ENCODE peak calls at places on chromosomes 16 and 17, in five cellular contexts. A is IMR-90, Z is SK-N-SH, S is K562, I is GM12878. N is an unnamed sample.

GRCh38 chr17:78364436-78365281 is 4.8 kb upstream of the SOCS3 start:
- DNase-seq in A (no peak), Z (no peak), S (peak; percentile 44), I (no peak), N (no peak)

GRCh38 chr17:72657467-72658317 is 434.8 kb downstream of the SLC39A11 start:
- DNase-seq in A (peak; percentile 41), Z (no peak), S (no peak), I (no peak), N (peak; percentile 35)

GRCh38 chr17:77288115-77288619 is 147.4 kb downstream of the SEC14L1 start:
- DNase-seq in A (no peak), Z (no peak), S (no peak), I (no peak), N (peak; percentile 63)

GRCh38 chr17:48374650-48375230 is 55.3 kb downstream of the SKAP1 start:
- DNase-seq in A (no peak), Z (peak; percentile 24), S (peak; percentile 72), I (no peak), N (peak; percentile 74)

GRCh38 chr17:12342609-12343248 is 322.1 kb downstream of the MAP2K4 start:
- DNase-seq in A (no peak), Z (peak; percentile 24), S (peak; percentile 20), I (no peak), N (peak; percentile 65)

GRCh38 chr17:57757735-57758134 is 12.6 kb upstream of the CCDC182 start:
- DNase-seq in A (no peak), Z (no peak), S (no peak), I (no peak), N (no peak)

GRCh38 chr17:19321481-19322128 is 40.9 kb downstream of the B9D1 start:
- DNase-seq in A (no peak), Z (no peak), S (no peak), I (no peak), N (no peak)

GRCh38 chr17:17837380-17837821 is 615 bp upstream of the SREBF1 start:
- DNase-seq in A (peak; percentile 81), Z (no peak), S (peak; percentile 70), I (no peak), N (peak; percentile 80)

GRCh38 chr16:3963203-3963602 is 82.7 kb upstream of the CREBBP start:
- DNase-seq in A (no peak), Z (no peak), S (no peak), I (no peak), N (no peak)

GRCh38 chr17:80712610-80713009 is 168.0 kb downstream of the RPTOR start:
- DNase-seq in A (no peak), Z (no peak), S (no peak), I (no peak), N (no peak)
- TF ChIP-seq RCOR1 in A (no peak), Z (no peak), S (no peak), I (no peak), N (no peak)

DNA sequence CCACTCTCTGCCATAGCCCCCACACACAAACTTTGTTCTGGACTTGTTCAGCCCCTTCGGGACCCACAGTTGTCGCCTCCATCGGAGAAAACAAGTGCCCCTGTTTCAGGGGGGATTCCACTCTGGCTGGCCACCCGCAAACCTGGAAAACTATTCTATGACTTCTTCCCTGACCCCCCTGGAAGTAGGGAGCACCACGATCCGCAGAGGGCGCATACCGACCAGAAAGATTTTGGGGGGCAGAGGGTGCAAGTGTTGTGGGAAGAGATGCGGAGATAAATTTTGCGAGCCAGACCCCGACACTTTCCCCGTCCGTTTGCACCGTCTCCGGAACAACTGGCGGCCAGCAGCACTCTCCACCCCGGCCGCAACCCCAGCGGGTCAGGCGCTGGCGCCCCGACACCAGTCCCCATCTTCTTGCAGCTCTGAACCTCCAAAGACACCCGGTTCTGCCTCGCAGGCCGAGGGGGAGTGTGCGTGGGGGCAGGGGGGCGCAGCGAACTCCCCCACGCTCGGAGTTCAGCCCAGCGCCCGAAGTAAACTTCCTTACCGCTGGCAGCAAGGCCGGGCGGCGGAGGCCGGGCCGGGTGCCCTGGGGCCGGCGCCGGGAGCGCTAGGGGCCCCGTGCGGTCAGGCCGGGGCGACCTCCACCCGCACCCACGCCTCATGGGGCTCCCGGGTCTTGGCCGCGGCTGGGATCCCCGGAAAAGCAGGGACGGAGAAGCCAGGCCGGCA is 744 bp downstream of the SALL1 start:
- DNase-seq in A (no peak), Z (peak; percentile 51), S (no peak), I (no peak), N (no peak)
- TF ChIP-seq RCOR1 in A (no peak), Z (no peak), S (no peak), I (no peak), N (no peak)

GRCh38 chr17:42878924-42879595 is 21.5 kb upstream of the G6PC1 start:
- DNase-seq in A (no peak), Z (no peak), S (no peak), I (no peak), N (no peak)

GRCh38 chr17:42880776-42881175 is 19.8 kb upstream of the G6PC1 start:
- DNase-seq in A (no peak), Z (no peak), S (no peak), I (no peak), N (no peak)

GRCh38 chr17:42877037-42877436 is 23.6 kb upstream of the G6PC1 start:
- DNase-seq in A (no peak), Z (no peak), S (no peak), I (no peak), N (no peak)

GRCh38 chr17:42879596-42879985 is 21.0 kb upstream of the G6PC1 start:
- DNase-seq in A (peak; percentile 48), Z (no peak), S (no peak), I (no peak), N (no peak)

GRCh38 chr17:42878123-42878880 is 22.3 kb upstream of the G6PC1 start:
- DNase-seq in A (no peak), Z (no peak), S (no peak), I (no peak), N (no peak)
- TF ChIP-seq RCOR1 in A (no peak), Z (no peak), S (no peak), I (no peak), N (no peak)

GRCh38 chr17:15922586-15922985 is 22.3 kb upstream of the ADORA2B start:
- DNase-seq in A (no peak), Z (no peak), S (no peak), I (no peak), N (no peak)

GRCh38 chr17:15919466-15919865 is 25.5 kb upstream of the ADORA2B start:
- DNase-seq in A (no peak), Z (no peak), S (no peak), I (no peak), N (no peak)

GRCh38 chr17:15918661-15919259 is 26.2 kb upstream of the ADORA2B start:
- DNase-seq in A (no peak), Z (no peak), S (no peak), I (no peak), N (peak; percentile 40)

GRCh38 chr17:15921640-15922039 is 23.3 kb upstream of the ADORA2B start:
- DNase-seq in A (no peak), Z (no peak), S (no peak), I (no peak), N (no peak)

GRCh38 chr17:15920758-15921239 is 24.1 kb upstream of the ADORA2B start:
- DNase-seq in A (peak; percentile 97), Z (no peak), S (peak; percentile 65), I (no peak), N (peak; percentile 95)
- TF ChIP-seq RCOR1 in A (no peak), Z (no peak), S (peak; percentile 61), I (no peak), N (no peak)

DNA sequence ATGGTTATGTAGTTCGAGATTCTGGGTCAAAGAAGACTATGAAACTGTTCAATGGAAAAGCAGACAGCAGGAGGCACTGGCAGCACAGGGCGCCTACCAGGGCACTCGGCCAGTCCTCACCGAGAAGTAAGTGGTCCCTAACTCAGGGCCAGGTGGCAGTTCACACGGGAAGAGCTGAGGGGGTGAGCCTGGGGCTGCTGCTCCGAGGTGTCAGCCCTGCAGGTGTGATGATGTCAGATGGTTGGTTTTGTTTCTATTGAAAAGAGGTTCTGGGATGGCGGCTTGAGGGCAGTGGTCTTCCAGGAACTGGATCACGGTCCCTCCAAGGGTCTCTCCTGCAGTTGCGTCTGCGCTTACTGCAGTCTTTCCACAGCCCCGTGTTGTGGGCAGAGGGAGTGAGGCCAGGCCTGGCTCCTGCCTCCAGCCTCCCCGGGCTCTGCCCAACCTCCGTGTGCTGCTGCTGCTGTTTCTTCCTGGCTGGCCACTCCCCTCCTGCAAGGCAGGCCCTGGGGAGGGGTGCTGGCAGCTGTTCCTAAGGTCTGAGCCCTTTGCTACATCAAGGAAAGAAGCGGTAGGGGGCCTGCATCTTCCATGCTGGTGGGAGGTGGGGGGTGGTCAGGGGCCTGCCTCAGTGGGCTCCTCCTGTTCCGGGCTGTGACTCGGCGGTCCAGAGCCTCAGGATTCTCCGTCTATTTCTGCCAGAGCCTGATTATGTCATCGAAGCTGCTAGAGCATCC is 22.6 kb downstream of the RNF213 start:
- DNase-seq in A (no peak), Z (no peak), S (no peak), I (no peak), N (no peak)
- TF ChIP-seq RCOR1 in A (no peak), Z (no peak), S (no peak), I (no peak), N (no peak)

DNA sequence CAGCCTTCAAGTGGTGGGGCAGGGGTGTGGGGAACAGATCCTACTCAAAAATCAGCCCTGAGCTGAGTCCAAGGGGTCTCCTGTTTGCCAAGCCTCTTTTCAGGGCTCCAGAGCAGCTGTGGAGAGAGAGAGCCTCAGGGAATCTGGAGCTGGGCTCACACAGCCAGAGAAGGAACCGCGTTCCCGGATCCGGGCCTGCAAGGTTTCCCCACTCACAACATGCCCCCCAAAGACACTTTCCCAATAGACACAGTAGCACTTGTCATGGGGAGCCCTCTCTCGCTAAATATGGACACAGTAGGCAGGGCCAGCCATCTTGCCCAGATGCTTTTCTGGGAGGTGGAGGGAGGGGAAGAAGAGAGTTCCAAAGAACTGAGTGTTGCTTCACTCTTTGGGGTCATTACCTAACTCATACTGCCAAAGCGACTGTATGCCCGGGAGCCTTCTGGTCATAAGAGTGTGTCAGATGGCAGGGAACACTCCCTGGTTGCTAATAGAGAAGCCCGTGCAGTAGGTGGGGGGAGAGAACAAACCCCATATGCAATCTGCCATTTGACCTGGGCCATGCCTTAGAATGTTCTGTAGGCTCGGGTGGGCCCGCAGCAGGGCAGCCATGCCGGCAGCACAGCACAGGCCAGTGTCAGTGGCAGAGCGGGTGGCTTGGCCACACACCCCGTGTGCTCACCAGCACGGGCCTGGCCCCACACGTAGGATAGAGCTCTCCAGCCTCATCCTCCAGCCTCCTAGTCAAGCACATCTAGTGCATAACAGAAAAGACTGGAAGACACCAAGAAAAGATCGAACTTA is 120.6 kb downstream of the SOCS1 start:
- DNase-seq in A (peak; percentile 49), Z (no peak), S (no peak), I (no peak), N (no peak)
- TF ChIP-seq RCOR1 in A (no peak), Z (no peak), S (no peak), I (no peak), N (no peak)

DNA sequence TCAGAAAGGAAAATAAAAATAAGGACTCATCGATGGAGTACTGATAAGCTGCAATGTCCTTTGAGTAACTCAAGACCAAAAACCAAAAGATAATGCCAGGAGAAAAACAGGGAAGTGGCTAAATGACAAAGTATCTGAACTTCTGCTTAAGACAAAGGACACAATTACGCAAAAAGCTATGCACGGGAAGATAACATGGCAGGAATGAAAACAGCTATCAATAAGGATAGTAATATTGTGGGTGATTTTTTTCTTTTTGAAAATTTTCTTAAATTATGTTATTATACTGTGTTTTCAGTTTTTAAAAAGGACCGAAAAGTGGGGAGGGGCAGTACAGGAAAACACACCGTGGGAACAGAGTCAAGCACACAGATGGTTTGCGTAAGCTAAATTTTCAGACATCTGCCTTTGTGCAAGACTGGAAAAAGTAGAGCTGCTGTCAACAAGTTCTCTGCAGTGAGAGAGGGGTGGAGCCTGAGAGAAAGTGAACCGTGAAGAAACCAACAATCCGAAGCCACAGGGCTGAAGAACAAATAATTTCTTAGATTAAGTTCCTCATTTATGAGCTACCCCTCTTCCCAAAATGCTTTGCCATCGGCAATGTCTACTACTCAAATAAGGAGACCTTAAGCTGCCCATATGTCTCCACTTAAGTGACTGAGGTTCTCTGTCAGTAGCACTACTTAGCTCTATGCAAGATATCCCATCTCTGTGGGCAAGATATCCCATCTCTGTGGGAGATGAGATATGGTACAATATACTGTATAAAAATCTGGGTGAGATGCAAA is 99.9 kb upstream of the CORO6 start:
- DNase-seq in A (peak; percentile 73), Z (peak; percentile 39), S (peak; percentile 68), I (peak; percentile 96), N (no peak)
- TF ChIP-seq RCOR1 in A (no peak), Z (peak; percentile 7), S (no peak), I (no peak), N (no peak)

N was measured in A549.